ENCODE peak calls at places on chromosomes 12 and 14, in seven cellular contexts. D is mammary epithelial cell; Q is effector memory CD4-positive, alpha-beta T cell; S is aorta; C is neuronal stem cell; E is epithelial cell of prostate; J is IMR-90. F is an unnamed sample.

GRCh38 chr12:113933201-113933786 is 32.8 kb downstream of the RBM19 start:
- DNase-seq in D (no peak), Q (no peak), S (no peak), C (peak; percentile 48), E (no peak), J (peak; percentile 79), F (no peak)

GRCh38 chr12:96810057-96810456 is 97.0 kb upstream of the NEDD1 start:
- DNase-seq in D (no peak), Q (no peak), S (no peak), C (no peak), E (peak; percentile 34), J (no peak), F (no peak)

GRCh38 chr12:24360461-24360860 is 411.0 kb upstream of the SOX5 start:
- DNase-seq in D (no peak), Q (no peak), S (no peak), C (no peak), E (no peak), J (no peak), F (no peak)

GRCh38 chr12:51160814-51161459 is 12.0 kb downstream of the TFCP2 start:
- DNase-seq in D (no peak), Q (no peak), S (no peak), C (no peak), E (no peak), J (no peak), F (no peak)

GRCh38 chr12:75933136-75933535 is 98.4 kb downstream of the PHLDA1 start:
- DNase-seq in D (peak; percentile 81), Q (no peak), S (no peak), C (no peak), E (peak; percentile 60), J (peak; percentile 96), F (no peak)

GRCh38 chr12:34357791-34358190 is 335.5 kb downstream of the ALG10 start:
- DNase-seq in D (no peak), Q (no peak), S (no peak), C (no peak), E (no peak), J (no peak), F (no peak)

GRCh38 chr12:102548543-102548942 is 68.2 kb upstream of the IGF1 start:
- DNase-seq in D (no peak), Q (no peak), S (peak; percentile 54), C (no peak), E (no peak), J (no peak), F (no peak)

GRCh38 chr14:20494935-20495766 is 10.2 kb upstream of the RNASE10 start:
- DNase-seq in D (peak; percentile 84), Q (no peak), S (no peak), C (no peak), E (no peak), J (peak; percentile 53), F (no peak)

GRCh38 chr12:50546441-50547318 is 41.9 kb downstream of the DIP2B start:
- DNase-seq in D (no peak), Q (no peak), S (no peak), C (no peak), E (no peak), J (no peak), F (no peak)

GRCh38 chr12:106766393-106766826 is 8.1 kb upstream of the RIC8B start:
- DNase-seq in D (no peak), Q (no peak), S (no peak), C (no peak), E (no peak), J (no peak), F (no peak)

GRCh38 chr12:53048033-53048779 is 1.7 kb upstream of the TNS2 start:
- DNase-seq in D (no peak), Q (no peak), S (peak; percentile 87), C (no peak), E (no peak), J (no peak), F (peak; percentile 51)

GRCh38 chr12:123546281-123546680 is 12.8 kb upstream of the RILPL1 start:
- DNase-seq in D (peak; percentile 54), Q (no peak), S (no peak), C (no peak), E (no peak), J (peak; percentile 40), F (no peak)

GRCh38 chr12:45234134-45234865 is 18.4 kb downstream of the ANO6 start:
- DNase-seq in D (peak; percentile 96), Q (no peak), S (no peak), C (peak; percentile 53), E (peak; percentile 84), J (peak; percentile 98), F (no peak)

GRCh38 chr14:22088614-22089359 is 415.2 kb upstream of the OR4E1 start:
- DNase-seq in D (peak; percentile 49), Q (no peak), S (no peak), C (no peak), E (no peak), J (peak; percentile 27), F (no peak)

DNA sequence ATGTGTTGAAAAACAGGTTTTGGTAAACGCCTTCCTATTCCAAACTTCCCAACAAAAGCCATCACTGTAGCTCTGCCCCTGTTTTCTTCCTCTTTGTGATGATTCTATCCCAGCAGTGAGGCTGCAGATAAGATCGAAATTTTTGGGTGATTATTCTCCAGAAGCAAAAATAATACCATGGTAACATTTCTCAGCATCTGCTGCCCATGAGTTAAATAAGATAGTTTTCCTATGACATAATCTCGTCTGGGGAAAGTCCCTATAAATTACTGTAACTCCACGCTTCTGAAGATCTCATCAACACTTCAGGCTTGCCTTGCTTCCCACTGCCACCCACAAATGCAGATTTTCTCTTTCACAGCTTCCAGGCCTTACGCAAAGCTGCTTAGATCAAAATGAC is 24.5 kb upstream of the PTPRB start:
- DNase-seq in D (peak; percentile 88), Q (no peak), S (no peak), C (no peak), E (no peak), J (peak; percentile 82), F (no peak)
- H3K27ac ChIP-seq in D (peak overlapping the region; percentile 77), Q (no peak overlapping the region), S (no peak overlapping the region), C (no peak overlapping the region), E (peak overlapping the region; percentile 48), J (no peak overlapping the region), F (no peak overlapping the region)

GRCh38 chr12:109879332-109880048 is 851 bp downstream of the GLTP start:
- DNase-seq in D (peak; percentile 17), Q (no peak), S (peak; percentile 53), C (no peak), E (no peak), J (no peak), F (no peak)

GRCh38 chr12:109878247-109878625 is 2.1 kb downstream of the GLTP start:
- DNase-seq in D (no peak), Q (no peak), S (no peak), C (no peak), E (no peak), J (no peak), F (no peak)

GRCh38 chr12:109880049-109880931 is at the start of gene GLTP:
- DNase-seq in D (peak; percentile 83), Q (peak; percentile 80), S (peak; percentile 90), C (peak; percentile 83), E (no peak), J (peak; percentile 63), F (peak; percentile 46)

GRCh38 chr12:109877504-109878246 is 2.7 kb downstream of the GLTP start:
- DNase-seq in D (no peak), Q (no peak), S (no peak), C (no peak), E (no peak), J (no peak), F (peak; percentile 83)

DNA sequence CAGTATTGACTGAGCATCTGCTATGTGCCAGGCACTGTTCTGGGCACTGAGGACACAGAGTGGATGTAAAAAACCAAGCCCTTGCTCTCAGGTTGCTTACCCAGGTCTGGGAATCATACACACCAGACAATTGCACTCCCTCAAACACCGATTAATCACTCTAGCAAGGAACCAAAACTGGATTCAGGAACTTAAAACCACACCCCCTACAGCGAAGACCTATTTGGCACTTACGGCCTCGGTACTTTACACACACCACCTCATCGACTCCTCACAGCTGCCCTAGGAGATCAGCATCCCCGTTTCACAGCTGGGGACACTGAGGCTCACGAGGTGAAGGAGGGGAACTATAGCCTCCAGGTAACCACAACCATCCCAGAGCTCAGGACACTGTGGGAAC is 1.6 kb downstream of the GLTP start:
- DNase-seq in D (no peak), Q (no peak), S (no peak), C (no peak), E (no peak), J (no peak), F (no peak)
- H3K27ac ChIP-seq in D (no peak overlapping the region), Q (no peak overlapping the region), S (no peak overlapping the region), C (no peak overlapping the region), E (peak overlapping the region; percentile 99), J (no peak overlapping the region), F (peak overlapping the region; percentile 94)

DNA sequence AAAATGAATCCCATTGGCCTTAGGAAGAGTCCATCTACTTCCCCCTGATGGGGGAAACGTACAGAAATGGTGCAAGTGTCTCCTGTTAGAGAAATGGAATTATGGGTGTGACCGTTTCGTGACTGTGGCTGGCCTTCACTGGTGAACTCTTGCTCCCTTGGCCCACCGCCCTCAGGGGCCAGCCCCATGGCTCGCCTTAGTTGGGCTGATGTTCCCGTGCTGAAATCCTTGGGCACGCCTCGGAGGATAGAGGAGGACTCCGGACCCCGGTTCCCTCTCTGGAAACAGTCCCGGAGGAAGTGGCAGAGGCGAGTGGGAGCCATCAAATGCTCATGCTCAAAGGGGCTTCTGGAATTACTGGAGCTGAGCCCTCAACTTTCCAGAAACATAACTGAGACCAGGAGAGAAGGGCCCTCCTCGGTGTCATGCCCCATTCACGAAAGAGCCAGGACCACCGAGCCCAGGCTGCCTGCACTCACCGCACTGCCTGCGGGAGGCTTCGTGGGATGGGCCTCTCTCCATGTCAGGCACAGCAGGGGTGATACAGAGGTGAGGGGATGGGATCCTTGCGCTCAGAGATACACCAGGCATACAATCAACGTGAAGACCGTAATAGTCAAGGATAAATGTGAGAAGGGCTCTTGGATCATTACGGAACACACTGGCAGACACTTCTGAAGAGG is 10.1 kb upstream of the CACNA2D4 start:
- DNase-seq in D (no peak), Q (no peak), S (no peak), C (no peak), E (no peak), J (no peak), F (no peak)
- H3K27ac ChIP-seq in D (no peak overlapping the region), Q (no peak overlapping the region), S (no peak overlapping the region), C (no peak overlapping the region), E (no peak overlapping the region), J (no peak overlapping the region), F (no peak overlapping the region)

GRCh38 chr12:62259311-62259992 is 752 bp upstream of the USP15 start:
- DNase-seq in D (no peak), Q (no peak), S (no peak), C (no peak), E (no peak), J (no peak), F (peak; percentile 68)

GRCh38 chr12:62258231-62258630 is 2.0 kb upstream of the USP15 start:
- DNase-seq in D (no peak), Q (no peak), S (no peak), C (no peak), E (no peak), J (no peak), F (no peak)

GRCh38 chr12:62261876-62262275 is 1.7 kb downstream of the USP15 start:
- DNase-seq in D (no peak), Q (no peak), S (no peak), C (no peak), E (no peak), J (no peak), F (no peak)

GRCh38 chr12:62259993-62260732 is at the start of gene USP15:
- DNase-seq in D (peak; percentile 96), Q (peak; percentile 92), S (peak; percentile 98), C (peak; percentile 94), E (peak; percentile 79), J (peak; percentile 97), F (peak; percentile 94)

GRCh38 chr12:62260733-62261683 is 804 bp downstream of the USP15 start:
- DNase-seq in D (peak; percentile 68), Q (peak; percentile 43), S (peak; percentile 48), C (peak; percentile 14), E (no peak), J (peak; percentile 41), F (no peak)
- H3K27ac ChIP-seq in D (peak overlapping the region; percentile 89), Q (peak overlapping the region; percentile 98), S (peak overlapping the region; percentile 14), C (no peak overlapping the region), E (peak overlapping the region; percentile 92), J (peak overlapping the region; percentile 84), F (peak overlapping the region; percentile 91)

F was measured in caudate nucleus.